ENCODE peak calls at places on chromosomes 11 and 22, in six cellular contexts. C is IMR-90, V is neuronal stem cell, L is mesenchymal stem cell, E is H1, X is H9. S is an unnamed sample.

GRCh38 chr11:11179239-11179638 is 173.8 kb downstream of the CSNK2A3 start:
- DNase-seq in C (peak), V (no peak), L (peak), E (no peak), X (no peak), S (peak)

GRCh38 chr22:37176464-37177061 is 11.5 kb downstream of the C1QTNF6 start:
- DNase-seq in C (peak), V (no peak), L (peak), E (no peak), X (no peak), S (peak)

GRCh38 chr22:31230155-31230870 is 18.2 kb downstream of the LIMK2 start:
- DNase-seq in C (peak), V (no peak), L (peak), E (no peak), X (no peak), S (peak)

GRCh38 chr11:16789061-16789415 is 50.6 kb downstream of the C11orf58 start:
- DNase-seq in C (no peak), V (no peak), L (no peak), E (no peak), X (no peak), S (no peak)

GRCh38 chr11:131246156-131246555 is 124.3 kb upstream of the NTM start:
- DNase-seq in C (no peak), V (no peak), L (no peak), E (no peak), X (no peak), S (no peak)

GRCh38 chr11:124863826-124864165 is 1.4 kb upstream of the ROBO3 start:
- DNase-seq in C (no peak), V (no peak), L (no peak), E (no peak), X (no peak), S (no peak)

GRCh38 chr22:50342651-50343540 is at the start of gene PPP6R2:
- DNase-seq in C (peak), V (peak), L (peak), E (no peak), X (peak), S (peak)

GRCh38 chr22:49943405-49943765 is 17.2 kb upstream of the PIM3 start:
- DNase-seq in C (no peak), V (no peak), L (no peak), E (no peak), X (no peak), S (no peak)

GRCh38 chr22:38792833-38793232 is 1.1 kb downstream of the DNAL4 start:
- DNase-seq in C (peak), V (no peak), L (peak), E (no peak), X (no peak), S (peak)

GRCh38 chr11:79501688-79502087 is 60.9 kb upstream of the TENM4 start:
- DNase-seq in C (no peak), V (no peak), L (no peak), E (no peak), X (no peak), S (no peak)

GRCh38 chr11:123509737-123510578 is 79.9 kb downstream of the GRAMD1B start:
- DNase-seq in C (peak), V (peak), L (peak), E (peak), X (peak), S (no peak)

GRCh38 chr11:65251476-65251875 is 10.3 kb upstream of the POLA2 start:
- DNase-seq in C (peak), V (no peak), L (peak), E (no peak), X (no peak), S (no peak)

GRCh38 chr22:20957118-20957690 is 9.9 kb upstream of the AIFM3 start:
- DNase-seq in C (no peak), V (no peak), L (peak), E (no peak), X (peak), S (peak)

GRCh38 chr11:8658210-8658968 is 24.1 kb downstream of the TRIM66 start:
- DNase-seq in C (peak), V (no peak), L (no peak), E (no peak), X (no peak), S (no peak)

GRCh38 chr11:4991066-4991465 is 3.6 kb upstream of the OR51L1 start:
- DNase-seq in C (peak), V (no peak), L (no peak), E (no peak), X (no peak), S (no peak)

GRCh38 chr11:86632499-86633269 is 39.7 kb downstream of the ME3 start:
- DNase-seq in C (peak), V (peak), L (peak), E (peak), X (peak), S (peak)

GRCh38 chr22:30876925-30877553 is 91.5 kb downstream of the MORC2 start:
- DNase-seq in C (peak), V (no peak), L (no peak), E (no peak), X (no peak), S (no peak)

GRCh38 chr11:78078218-78079167 is 1.2 kb downstream of the NDUFC2 start:
- DNase-seq in C (no peak), V (no peak), L (peak), E (no peak), X (no peak), S (no peak)

GRCh38 chr11:125941241-125941605 is 4.6 kb upstream of the VSIG10L2 start:
- DNase-seq in C (no peak), V (no peak), L (no peak), E (no peak), X (no peak), S (no peak)

GRCh38 chr11:16293204-16293681 is 63.1 kb downstream of the SOX6 start:
- DNase-seq in C (peak), V (no peak), L (peak), E (no peak), X (no peak), S (no peak)

GRCh38 chr22:27370987-27371386 is 430.6 kb downstream of the MN1 start:
- DNase-seq in C (no peak), V (no peak), L (no peak), E (no peak), X (no peak), S (no peak)

GRCh38 chr11:131661137-131661536 is 290.7 kb downstream of the NTM start:
- DNase-seq in C (peak), V (no peak), L (peak), E (no peak), X (no peak), S (peak)

GRCh38 chr22:47192651-47193437 is 430.4 kb downstream of the TBC1D22A start:
- DNase-seq in C (no peak), V (no peak), L (no peak), E (no peak), X (peak), S (no peak)

GRCh38 chr11:70544774-70545625 is 146.7 kb downstream of the CTTN start:
- DNase-seq in C (peak), V (peak), L (peak), E (peak), X (peak), S (no peak)

GRCh38 chr11:75055511-75055910 is 41.2 kb downstream of the OR2AT4 start:
- DNase-seq in C (peak), V (no peak), L (peak), E (no peak), X (no peak), S (peak)

GRCh38 chr11:84817998-84818397 is 809.1 kb downstream of the DLG2 start:
- DNase-seq in C (peak), V (no peak), L (no peak), E (no peak), X (no peak), S (peak)

GRCh38 chr11:68412593-68413475 is 47.7 kb upstream of the PPP6R3 start:
- DNase-seq in C (peak), V (no peak), L (peak), E (no peak), X (no peak), S (no peak)

GRCh38 chr22:25359601-25360261 is 140.3 kb downstream of the CRYBB2 start:
- DNase-seq in C (no peak), V (no peak), L (no peak), E (no peak), X (no peak), S (no peak)

GRCh38 chr22:25357056-25357455 is 137.6 kb downstream of the CRYBB2 start:
- DNase-seq in C (no peak), V (no peak), L (no peak), E (no peak), X (no peak), S (no peak)

GRCh38 chr22:25358421-25359170 is 139.2 kb downstream of the CRYBB2 start:
- DNase-seq in C (no peak), V (no peak), L (no peak), E (no peak), X (no peak), S (no peak)

GRCh38 chr22:25360411-25360810 is 141.0 kb downstream of the CRYBB2 start:
- DNase-seq in C (no peak), V (no peak), L (no peak), E (no peak), X (no peak), S (no peak)

GRCh38 chr22:25357606-25358420 is 138.4 kb downstream of the CRYBB2 start:
- DNase-seq in C (no peak), V (no peak), L (no peak), E (no peak), X (no peak), S (no peak)
- H2BK120ac ChIP-seq in C (no peak), V (no peak), L (no peak), E (no peak), X (no peak), S (no peak)

DNA sequence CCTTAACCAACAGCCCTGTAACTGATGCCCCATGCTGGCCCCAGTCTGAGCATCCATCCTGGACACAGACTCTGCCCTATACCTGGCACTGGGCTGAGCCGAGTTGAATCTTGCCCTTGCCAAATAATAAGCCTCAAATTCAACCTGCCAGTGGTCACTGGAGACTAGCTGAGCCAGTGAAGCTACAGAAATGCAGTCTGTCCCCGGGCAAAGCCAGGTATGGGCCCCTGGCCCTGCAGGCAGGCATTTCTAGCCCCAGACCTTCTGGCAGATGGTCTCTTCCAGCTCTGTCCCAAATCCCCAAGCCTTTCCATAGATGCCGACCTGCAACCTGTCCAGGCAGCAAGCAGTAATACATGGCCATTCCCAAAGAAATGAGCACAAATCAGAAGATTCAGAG is 4.7 kb downstream of the CLPB start:
- DNase-seq in C (no peak), V (no peak), L (no peak), E (no peak), X (no peak), S (no peak)
- H4K91ac ChIP-seq in C (no peak), V (no peak), L (no peak), E (no peak), X (no peak), S (peak)

DNA sequence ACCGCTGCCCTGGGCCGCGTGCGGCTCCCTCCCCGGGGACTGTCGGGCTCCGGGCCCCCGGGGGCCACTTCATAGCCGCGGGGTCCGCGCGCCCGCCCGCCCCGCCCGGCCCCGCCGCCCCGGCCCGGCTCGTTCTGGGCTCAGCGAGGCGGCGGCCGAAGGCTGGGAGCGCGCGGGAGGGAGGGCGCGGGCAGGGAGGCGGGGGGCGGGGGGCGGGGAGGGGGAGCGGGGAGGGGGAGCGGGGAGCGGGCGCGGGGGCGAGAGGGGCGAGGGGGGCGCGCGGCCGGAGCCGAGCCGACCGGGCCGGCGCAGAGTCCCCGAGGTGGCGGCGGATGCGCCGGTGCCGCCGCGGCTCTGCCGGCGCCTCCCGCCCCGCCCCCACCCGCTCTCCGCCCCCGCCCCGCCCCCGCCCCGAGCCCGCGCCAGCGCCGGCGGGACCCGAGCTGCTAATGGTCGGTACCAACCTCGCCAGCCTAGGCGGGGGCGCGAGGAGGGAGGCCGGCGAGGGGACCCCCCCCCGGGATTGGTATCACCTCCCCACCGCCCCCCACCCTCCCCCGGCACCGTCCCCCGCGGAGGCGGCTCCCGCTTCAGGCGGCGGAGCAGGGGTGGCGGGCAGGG is at the start of gene B3GAT1:
- DNase-seq in C (no peak), V (no peak), L (no peak), E (no peak), X (no peak), S (no peak)
- H3K18ac ChIP-seq in C (no peak), V (peak), L (no peak), E (peak), X (no peak), S (no peak)

DNA sequence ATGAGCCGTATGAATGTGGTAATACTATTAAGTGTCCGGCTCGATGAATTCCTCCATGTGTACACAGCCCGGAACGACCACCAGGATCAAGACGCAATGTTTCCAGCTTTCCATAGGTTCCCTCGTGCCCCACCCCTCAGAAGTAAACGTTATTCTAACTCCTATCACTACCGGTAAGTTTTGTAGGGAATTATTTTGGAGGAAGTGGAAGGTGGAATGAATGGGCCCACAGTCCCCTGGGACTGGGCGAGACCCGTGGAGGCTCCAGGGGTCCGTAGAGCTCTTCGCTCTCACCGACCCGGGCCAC is 720 bp upstream of the FAR1 start:
- DNase-seq in C (no peak), V (no peak), L (no peak), E (no peak), X (no peak), S (no peak)
- H2BK120ac ChIP-seq in C (peak), V (no peak), L (peak), E (no peak), X (no peak), S (peak)

GRCh38 chr22:23626286-23626975 is 5.7 kb downstream of the DRICH1 start:
- DNase-seq in C (no peak), V (no peak), L (no peak), E (no peak), X (no peak), S (peak)
- H4K91ac ChIP-seq in C (no peak), V (no peak), L (no peak), E (no peak), X (no peak), S (no peak)